ENCODE peak calls at places on chromosomes 16 and 17, in five cellular contexts. F, A, L, P and M are unnamed samples. For H3K36me3, the result is how much of the 10 kb centered on the place peaks cover.

GRCh38 chr16:12907670-12908233 is 6.4 kb downstream of the SHISA9 start:
- DNase-seq in F (no peak), A (no peak), L (no peak), P (no peak), M (no peak)

GRCh38 chr17:71023631-71024030 is 854.3 kb downstream of the KCNJ2 start:
- DNase-seq in F (no peak), A (no peak), L (no peak), P (no peak), M (no peak)

GRCh38 chr17:16313159-16314090 is 39.8 kb downstream of the CENPV start:
- DNase-seq in F (no peak), A (no peak), L (no peak), P (no peak), M (no peak)

GRCh38 chr17:78414178-78415162 is 36.0 kb downstream of the PGS1 start:
- DNase-seq in F (no peak), A (no peak), L (no peak), P (no peak), M (peak)

GRCh38 chr16:27867122-27868110 is 196.1 kb downstream of the GSG1L start:
- DNase-seq in F (no peak), A (no peak), L (peak), P (peak), M (peak)

GRCh38 chr17:78722101-78722761 is 59.8 kb downstream of the CYTH1 start:
- DNase-seq in F (no peak), A (no peak), L (no peak), P (no peak), M (peak)

GRCh38 chr17:14214271-14214670 is 22.4 kb downstream of the CDRT15 start:
- DNase-seq in F (no peak), A (no peak), L (no peak), P (no peak), M (no peak)

GRCh38 chr16:80583466-80583865 is 42.7 kb downstream of the DYNLRB2 start:
- DNase-seq in F (no peak), A (peak), L (peak), P (peak), M (peak)

GRCh38 chr17:13525876-13526275 is 75.9 kb downstream of the HS3ST3A1 start:
- DNase-seq in F (no peak), A (no peak), L (no peak), P (no peak), M (no peak)

GRCh38 chr16:87380875-87381274 is 2.7 kb downstream of the FBXO31 start:
- DNase-seq in F (no peak), A (no peak), L (no peak), P (no peak), M (no peak)

GRCh38 chr16:46746821-46747776 is 1.0 kb downstream of the MYLK3 start:
- DNase-seq in F (no peak), A (no peak), L (no peak), P (no peak), M (no peak)

GRCh38 chr17:72602517-72603345 is 481.9 kb downstream of the SOX9 start:
- DNase-seq in F (no peak), A (no peak), L (no peak), P (peak), M (no peak)

GRCh38 chr16:3065742-3066439 is 451 bp downstream of the IL32 start:
- DNase-seq in F (no peak), A (no peak), L (no peak), P (no peak), M (no peak)

GRCh38 chr16:50293994-50294855 is 27.9 kb downstream of the ADCY7 start:
- DNase-seq in F (no peak), A (no peak), L (no peak), P (no peak), M (peak)

GRCh38 chr17:68910256-68910705 is 44.9 kb downstream of the ABCA8 start:
- DNase-seq in F (no peak), A (no peak), L (peak), P (peak), M (no peak)
- H3K27ac ChIP-seq in F (no peak), A (no peak), L (peak), P (peak), M (peak)

GRCh38 chr17:19933221-19933620 is 44.4 kb downstream of the AKAP10 start:
- DNase-seq in F (no peak), A (no peak), L (no peak), P (no peak), M (no peak)
- H3K36me3 ChIP-seq in F (under half), A (under half), L (under half), P (under half), M (half or more)

DNA sequence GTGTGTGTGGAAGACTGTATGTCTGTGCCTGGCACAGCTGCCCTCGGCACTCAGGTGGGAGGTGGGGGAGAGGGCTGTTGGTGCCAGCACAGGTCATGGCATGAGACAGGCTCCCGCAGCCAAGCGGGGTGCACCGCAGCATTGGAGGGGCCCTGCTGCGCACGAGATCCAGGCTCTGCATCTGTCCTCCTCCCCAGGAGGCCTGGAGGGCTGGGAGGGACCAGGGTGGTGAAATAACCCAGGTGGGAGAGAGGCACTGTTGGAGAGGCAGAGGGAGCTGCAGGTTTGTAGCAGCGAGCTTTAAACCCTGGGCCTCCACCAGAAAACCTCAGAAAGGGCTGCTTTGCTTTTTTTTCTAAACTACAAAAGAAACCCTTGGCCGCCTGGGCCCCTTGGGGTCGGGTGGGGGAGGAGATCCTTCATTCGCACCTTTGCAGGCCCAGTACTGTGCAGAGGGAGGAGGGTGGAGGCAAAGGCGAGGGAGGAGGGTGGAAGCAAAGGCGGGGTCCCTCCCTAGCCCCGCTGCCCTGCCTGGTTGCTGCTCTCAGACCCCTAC is 241.7 kb downstream of the SEC14L1 start:
- DNase-seq in F (no peak), A (no peak), L (no peak), P (no peak), M (no peak)
- TF ChIP-seq CTCF in F (no peak), A (no peak), L (no peak), P (no peak), M (no peak)

GRCh38 chr17:20187049-20187448 is 177.9 kb downstream of the SPECC1 start:
- DNase-seq in F (no peak), A (no peak), L (no peak), P (no peak), M (no peak)
- H3K27ac ChIP-seq in F (no peak), A (no peak), L (no peak), P (no peak), M (no peak)